ENCODE peak calls at places on chromosomes 3 and 15, in five cellular contexts. T is NT2/D1, B is heart left ventricle, M is kidney epithelial cell, K is fibroblast of pulmonary artery. Z is an unnamed sample.

GRCh38 chr15:72856549-72857040 is 73.0 kb upstream of the ADPGK start:
- DNase-seq in T (no peak), B (no peak), M (no peak), K (no peak), Z (peak; percentile 11)

GRCh38 chr15:40245666-40246065 is 6.8 kb downstream of the PAK6 start:
- DNase-seq in T (no peak), B (no peak), M (no peak), K (no peak), Z (no peak)

GRCh38 chr3:120816728-120817127 is 74.2 kb downstream of the GTF2E1 start:
- DNase-seq in T (no peak), B (no peak), M (no peak), K (no peak), Z (no peak)

GRCh38 chr3:121436074-121436473 is 109.7 kb downstream of the POLQ start:
- DNase-seq in T (no peak), B (no peak), M (no peak), K (no peak), Z (no peak)

GRCh38 chr3:144055604-144056003 is 84.0 kb downstream of the DIPK2A start:
- DNase-seq in T (no peak), B (no peak), M (no peak), K (peak; percentile 52), Z (no peak)

GRCh38 chr15:80207887-80208286 is 44.1 kb downstream of the CTXND1 start:
- DNase-seq in T (no peak), B (no peak), M (no peak), K (no peak), Z (no peak)

GRCh38 chr3:132721479-132722164 is 587 bp downstream of the NPHP3 start:
- DNase-seq in T (no peak), B (peak; percentile 87), M (no peak), K (peak; percentile 76), Z (peak; percentile 24)

GRCh38 chr3:147407107-147407494 is 758 bp upstream of the ZIC4 start:
- DNase-seq in T (no peak), B (no peak), M (no peak), K (no peak), Z (no peak)

GRCh38 chr3:33645060-33645841 is 72.8 kb downstream of the CLASP2 start:
- DNase-seq in T (no peak), B (no peak), M (no peak), K (peak; percentile 50), Z (peak; percentile 57)

GRCh38 chr15:41945221-41945620 is 27.1 kb downstream of the EHD4 start:
- DNase-seq in T (no peak), B (no peak), M (no peak), K (no peak), Z (no peak)

GRCh38 chr15:41943543-41944312 is 28.6 kb downstream of the EHD4 start:
- DNase-seq in T (no peak), B (no peak), M (no peak), K (no peak), Z (no peak)

GRCh38 chr15:41941644-41942415 is 30.5 kb downstream of the EHD4 start:
- DNase-seq in T (peak; percentile 20), B (no peak), M (no peak), K (no peak), Z (no peak)

GRCh38 chr15:41944313-41944940 is 27.9 kb downstream of the EHD4 start:
- DNase-seq in T (peak; percentile 9), B (no peak), M (peak; percentile 80), K (peak; percentile 94), Z (no peak)

GRCh38 chr15:41942886-41943285 is 29.5 kb downstream of the EHD4 start:
- DNase-seq in T (no peak), B (no peak), M (no peak), K (no peak), Z (no peak)
- H3K4me3 ChIP-seq in T (no peak overlapping the region), B (no peak overlapping the region), M (no peak overlapping the region), K (no peak overlapping the region), Z (no peak overlapping the region)

DNA sequence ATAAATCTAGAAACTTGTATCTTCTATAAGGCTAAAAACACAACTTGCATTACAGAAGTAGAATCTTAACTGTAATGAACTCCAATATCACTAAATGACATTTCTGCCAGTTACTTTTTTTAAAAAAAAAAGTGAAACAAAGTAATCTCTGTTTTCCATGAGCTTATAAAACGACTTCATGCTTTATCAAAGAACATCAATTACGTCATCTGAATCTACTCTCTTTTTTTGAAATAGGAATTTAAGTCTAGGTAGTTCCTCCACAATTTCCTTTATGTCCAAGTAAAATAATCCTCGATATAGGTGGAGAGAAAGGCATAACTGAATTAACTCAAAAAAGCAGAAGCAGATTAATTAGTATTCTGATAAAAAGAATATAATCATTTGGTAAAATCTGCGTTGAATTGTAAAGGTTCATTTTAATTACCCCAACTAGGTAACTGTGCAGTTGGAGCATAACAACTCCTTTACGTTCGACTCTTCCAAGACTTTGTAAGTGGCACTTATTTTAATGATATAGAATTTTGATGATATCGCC is 1.4 kb downstream of the UACA start:
- DNase-seq in T (no peak), B (no peak), M (no peak), K (no peak), Z (peak; percentile 55)
- H3K4me3 ChIP-seq in T (peak overlapping the region; percentile 75), B (peak overlapping the region; percentile 92), M (peak overlapping the region; percentile 90), K (peak overlapping the region; percentile 85), Z (peak overlapping the region; percentile 73)

GRCh38 chr3:48435223-48435595 is 4.7 kb downstream of the CCDC51 start:
- DNase-seq in T (no peak), B (no peak), M (no peak), K (no peak), Z (no peak)

GRCh38 chr3:48435774-48436476 is 4.0 kb downstream of the CCDC51 start:
- DNase-seq in T (peak; percentile 90), B (peak; percentile 88), M (no peak), K (peak; percentile 87), Z (peak; percentile 92)

GRCh38 chr3:48437812-48438211 is 2.1 kb downstream of the CCDC51 start:
- DNase-seq in T (no peak), B (no peak), M (no peak), K (no peak), Z (no peak)

GRCh38 chr3:48436855-48437254 is 3.1 kb downstream of the CCDC51 start:
- DNase-seq in T (no peak), B (no peak), M (no peak), K (no peak), Z (no peak)

DNA sequence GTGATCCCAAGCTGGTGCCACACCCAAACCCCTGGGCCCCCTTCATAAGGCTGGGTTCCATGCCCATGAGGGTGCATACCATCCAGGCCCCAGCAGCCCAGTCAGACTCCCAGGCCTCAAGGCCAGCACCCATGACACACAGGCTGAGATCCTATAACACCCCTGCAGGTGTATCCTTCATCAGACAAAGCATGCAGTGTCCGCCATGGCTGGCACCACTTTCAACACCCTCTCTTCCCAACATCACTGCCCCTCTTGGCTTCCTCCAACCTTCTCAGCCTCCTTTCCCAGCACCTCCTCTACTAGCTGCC is 3.5 kb downstream of the CCDC51 start:
- DNase-seq in T (no peak), B (no peak), M (no peak), K (no peak), Z (no peak)
- H3K4me3 ChIP-seq in T (no peak overlapping the region), B (no peak overlapping the region), M (no peak overlapping the region), K (no peak overlapping the region), Z (no peak overlapping the region)

GRCh38 chr15:70703066-70703465 is 60.3 kb downstream of the UACA start:
- DNase-seq in T (no peak), B (no peak), M (no peak), K (no peak), Z (no peak)
- H3K4me3 ChIP-seq in T (no peak overlapping the region), B (no peak overlapping the region), M (no peak overlapping the region), K (no peak overlapping the region), Z (peak overlapping the region; percentile 1)

GRCh38 chr3:122612706-122613105 is 35.3 kb downstream of the PARP15 start:
- DNase-seq in T (no peak), B (no peak), M (no peak), K (no peak), Z (no peak)

GRCh38 chr3:122615303-122615702 is 37.9 kb downstream of the PARP15 start:
- DNase-seq in T (no peak), B (no peak), M (no peak), K (no peak), Z (no peak)

GRCh38 chr3:122606330-122606729 is 28.9 kb downstream of the PARP15 start:
- DNase-seq in T (no peak), B (no peak), M (no peak), K (no peak), Z (no peak)

DNA sequence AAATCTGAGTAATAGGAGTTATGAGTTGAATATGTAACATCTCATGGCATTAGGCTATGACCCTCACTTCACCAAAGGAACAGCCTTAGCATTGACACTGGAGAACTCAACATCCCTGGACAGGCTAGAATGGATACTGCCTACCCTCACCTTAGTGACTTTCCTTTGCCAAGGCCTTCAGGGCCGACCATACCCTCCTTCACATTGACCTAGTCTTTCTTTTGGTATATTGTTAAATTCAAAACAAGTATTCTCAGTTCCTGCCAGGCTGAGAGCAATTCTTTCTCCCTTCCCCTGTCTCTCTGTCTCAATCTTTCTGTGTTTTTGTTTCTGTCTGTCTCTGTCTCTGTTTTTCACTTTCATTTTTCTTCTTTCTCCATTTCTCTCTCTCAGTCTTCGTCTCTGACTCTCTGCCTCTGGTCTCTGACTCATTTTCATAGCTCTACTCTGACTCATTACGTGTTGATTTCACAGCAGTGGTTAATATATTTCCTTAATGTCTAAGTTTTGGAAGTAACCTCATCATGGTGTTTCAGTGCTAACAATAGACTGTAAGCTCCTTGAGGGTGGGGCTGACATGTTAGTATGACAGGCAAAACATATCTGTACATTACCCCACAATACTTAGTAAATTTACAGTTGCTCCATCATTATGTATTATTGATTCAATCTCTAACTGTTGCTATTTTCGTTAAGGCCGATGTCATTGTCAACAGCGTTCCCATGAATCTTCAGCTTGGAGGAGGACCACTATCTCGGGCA is 32.5 kb downstream of the PARP15 start:
- DNase-seq in T (no peak), B (no peak), M (peak; percentile 79), K (peak; percentile 78), Z (no peak)
- H3K4me3 ChIP-seq in T (no peak overlapping the region), B (no peak overlapping the region), M (no peak overlapping the region), K (no peak overlapping the region), Z (no peak overlapping the region)

GRCh38 chr3:98764692-98765002 is 1.5 kb downstream of the ST3GAL6 start:
- DNase-seq in T (no peak), B (no peak), M (no peak), K (no peak), Z (no peak)
- H3K4me3 ChIP-seq in T (no peak overlapping the region), B (no peak overlapping the region), M (no peak overlapping the region), K (no peak overlapping the region), Z (no peak overlapping the region)

GRCh38 chr15:83200162-83200561 is 7.5 kb downstream of the HDGFL3 start:
- DNase-seq in T (no peak), B (no peak), M (no peak), K (peak; percentile 39), Z (no peak)

GRCh38 chr15:83200589-83200988 is 7.0 kb downstream of the HDGFL3 start:
- DNase-seq in T (no peak), B (no peak), M (no peak), K (no peak), Z (no peak)

GRCh38 chr15:83199288-83199687 is 8.3 kb downstream of the HDGFL3 start:
- DNase-seq in T (no peak), B (no peak), M (no peak), K (no peak), Z (no peak)

GRCh38 chr15:83194527-83194926 is 13.1 kb downstream of the HDGFL3 start:
- DNase-seq in T (no peak), B (no peak), M (no peak), K (no peak), Z (no peak)

DNA sequence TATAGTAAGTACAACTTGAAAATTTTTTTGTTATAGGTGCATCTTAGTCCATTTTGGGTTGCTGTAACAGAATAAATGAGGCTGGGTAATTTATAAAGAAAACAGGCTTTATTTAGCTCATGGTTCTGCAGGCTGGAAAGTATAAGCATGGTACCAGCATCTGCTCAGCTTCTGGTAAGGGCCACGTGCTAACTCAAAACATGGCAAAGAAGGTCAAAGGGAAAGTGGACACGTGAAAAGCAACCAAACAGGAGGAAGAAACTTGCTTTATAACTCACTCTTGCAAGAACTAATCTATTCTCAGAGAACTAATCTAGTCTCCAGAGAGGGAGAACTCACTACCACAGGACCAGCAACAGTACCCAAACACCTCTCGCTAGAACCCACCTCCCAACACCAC is 9.1 kb downstream of the HDGFL3 start:
- DNase-seq in T (no peak), B (no peak), M (no peak), K (no peak), Z (no peak)
- H3K4me3 ChIP-seq in T (no peak overlapping the region), B (no peak overlapping the region), M (no peak overlapping the region), K (no peak overlapping the region), Z (no peak overlapping the region)